ENCODE peak calls at places on chromosomes 16 and 17, in eight cellular contexts. F, N, U, T, S, J, C and B are unnamed samples.

GRCh38 chr17:67994827-67995567 is 1.3 kb downstream of the C17orf58 start:
- DNase-seq in F (peak), N (no peak), U (peak), T (peak), S (no peak), J (peak), C (peak), B (no peak)

GRCh38 chr17:33500141-33500540 is 207.0 kb upstream of the ASIC2 start:
- DNase-seq in F (no peak), N (no peak), U (no peak), T (no peak), S (no peak), J (no peak), C (no peak), B (no peak)

GRCh38 chr17:82289822-82290541 is 16.5 kb upstream of the CSNK1D start:
- DNase-seq in F (no peak), N (no peak), U (no peak), T (no peak), S (no peak), J (no peak), C (no peak), B (no peak)

GRCh38 chr16:72963921-72964320 is 84.0 kb downstream of the ZFHX3 start:
- DNase-seq in F (no peak), N (no peak), U (peak), T (no peak), S (no peak), J (no peak), C (no peak), B (no peak)

GRCh38 chr17:79251824-79252223 is 177.2 kb downstream of the ENGASE start:
- DNase-seq in F (no peak), N (no peak), U (no peak), T (no peak), S (no peak), J (no peak), C (no peak), B (no peak)

GRCh38 chr16:87076950-87077749 is 240.0 kb downstream of the C16orf95 start:
- DNase-seq in F (peak), N (no peak), U (peak), T (no peak), S (no peak), J (peak), C (peak), B (no peak)

GRCh38 chr17:79495665-79496064 is 115.2 kb downstream of the RBFOX3 start:
- DNase-seq in F (no peak), N (no peak), U (no peak), T (no peak), S (no peak), J (no peak), C (no peak), B (peak)

GRCh38 chr17:63675607-63676539 is 24.1 kb downstream of the LIMD2 start:
- DNase-seq in F (no peak), N (peak), U (peak), T (peak), S (peak), J (peak), C (peak), B (peak)

GRCh38 chr17:78868391-78868790 is 27.8 kb upstream of the USP36 start:
- DNase-seq in F (no peak), N (no peak), U (peak), T (no peak), S (no peak), J (no peak), C (no peak), B (no peak)

GRCh38 chr16:29028457-29029167 is 43.8 kb downstream of the LAT start:
- DNase-seq in F (no peak), N (no peak), U (no peak), T (no peak), S (no peak), J (no peak), C (no peak), B (no peak)

GRCh38 chr17:18026408-18026776 is 12.6 kb downstream of the ATPAF2 start:
- DNase-seq in F (no peak), N (no peak), U (peak), T (no peak), S (no peak), J (no peak), C (no peak), B (no peak)

GRCh38 chr17:27861979-27862378 is 31.2 kb downstream of the LYRM9 start:
- DNase-seq in F (no peak), N (no peak), U (no peak), T (no peak), S (no peak), J (peak), C (no peak), B (no peak)

GRCh38 chr16:10305912-10306311 is 79.9 kb upstream of the ATF7IP2 start:
- DNase-seq in F (no peak), N (no peak), U (no peak), T (no peak), S (no peak), J (no peak), C (no peak), B (no peak)

GRCh38 chr17:62628845-62629555 is 1.5 kb downstream of the MRC2 start:
- DNase-seq in F (peak), N (peak), U (peak), T (peak), S (no peak), J (no peak), C (no peak), B (no peak)

GRCh38 chr16:88306860-88307545 is 75.8 kb upstream of the ZNF469 start:
- DNase-seq in F (no peak), N (peak), U (peak), T (peak), S (no peak), J (no peak), C (no peak), B (no peak)

GRCh38 chr17:9409026-9409425 is 166.6 kb downstream of the STX8 start:
- DNase-seq in F (no peak), N (no peak), U (no peak), T (no peak), S (no peak), J (no peak), C (no peak), B (no peak)

GRCh38 chr17:18161226-18162094 is 22.2 kb upstream of the ALKBH5 start:
- DNase-seq in F (no peak), N (no peak), U (no peak), T (no peak), S (no peak), J (no peak), C (no peak), B (no peak)

GRCh38 chr16:5379948-5380347 is 282.4 kb upstream of the EEF2KMT start:
- DNase-seq in F (no peak), N (no peak), U (no peak), T (no peak), S (no peak), J (no peak), C (no peak), B (no peak)

GRCh38 chr16:88599092-88599733 is 29.0 kb downstream of the ZC3H18 start:
- DNase-seq in F (no peak), N (peak), U (no peak), T (peak), S (peak), J (no peak), C (peak), B (peak)

GRCh38 chr17:41635121-41636097 is 11.0 kb upstream of the KRT17 start:
- DNase-seq in F (no peak), N (no peak), U (no peak), T (peak), S (peak), J (no peak), C (peak), B (peak)

GRCh38 chr17:27651411-27652345 is 20.7 kb downstream of the LGALS9 start:
- DNase-seq in F (peak), N (peak), U (peak), T (peak), S (peak), J (peak), C (peak), B (no peak)

GRCh38 chr16:3542153-3542550 is 35.1 kb downstream of the NLRC3 start:
- DNase-seq in F (no peak), N (no peak), U (no peak), T (no peak), S (no peak), J (no peak), C (no peak), B (no peak)

GRCh38 chr17:71922439-71922838 is 198.4 kb upstream of the SOX9 start:
- DNase-seq in F (no peak), N (no peak), U (peak), T (no peak), S (no peak), J (no peak), C (no peak), B (no peak)

GRCh38 chr17:45357364-45357997 is 40.7 kb upstream of the MAP3K14 start:
- DNase-seq in F (no peak), N (no peak), U (no peak), T (no peak), S (no peak), J (no peak), C (no peak), B (no peak)

GRCh38 chr16:87628940-87629339 is 26.6 kb downstream of the JPH3 start:
- DNase-seq in F (no peak), N (no peak), U (no peak), T (no peak), S (no peak), J (peak), C (no peak), B (peak)

GRCh38 chr17:63542942-63543821 is 7.1 kb upstream of the DCAF7 start:
- DNase-seq in F (no peak), N (no peak), U (no peak), T (no peak), S (no peak), J (no peak), C (peak), B (peak)

GRCh38 chr16:11162571-11163268 is 93.3 kb downstream of the SOCS1 start:
- DNase-seq in F (no peak), N (no peak), U (no peak), T (no peak), S (no peak), J (no peak), C (no peak), B (peak)

GRCh38 chr16:50946606-50947005 is 204.5 kb downstream of the SALL1 start:
- DNase-seq in F (no peak), N (no peak), U (no peak), T (no peak), S (no peak), J (no peak), C (no peak), B (no peak)

GRCh38 chr17:7629939-7630571 is at the start of gene SHBG:
- DNase-seq in F (no peak), N (no peak), U (no peak), T (peak), S (no peak), J (no peak), C (no peak), B (no peak)

GRCh38 chr17:50765454-50766221 is 1.7 kb downstream of the ANKRD40CL start:
- DNase-seq in F (no peak), N (no peak), U (no peak), T (no peak), S (no peak), J (no peak), C (no peak), B (peak)

GRCh38 chr17:52032454-52032853 is 126.1 kb downstream of the CA10 start:
- DNase-seq in F (no peak), N (no peak), U (no peak), T (no peak), S (no peak), J (no peak), C (no peak), B (no peak)

GRCh38 chr17:29215717-29216116 is 30.9 kb upstream of the CRYBA1 start:
- DNase-seq in F (no peak), N (no peak), U (peak), T (no peak), S (no peak), J (no peak), C (peak), B (no peak)

GRCh38 chr17:59181481-59181880 is 25.9 kb downstream of the PRR11 start:
- DNase-seq in F (no peak), N (no peak), U (no peak), T (no peak), S (no peak), J (no peak), C (no peak), B (no peak)

GRCh38 chr17:41402161-41402560 is 4.8 kb upstream of the KRT31 start:
- DNase-seq in F (peak), N (no peak), U (no peak), T (no peak), S (no peak), J (no peak), C (no peak), B (no peak)

GRCh38 chr16:56815721-56816120 is 49.3 kb upstream of the SLC12A3 start:
- DNase-seq in F (no peak), N (no peak), U (no peak), T (no peak), S (no peak), J (no peak), C (peak), B (no peak)

GRCh38 chr17:5669191-5669590 is 84.9 kb upstream of the NLRP1 start:
- DNase-seq in F (no peak), N (no peak), U (no peak), T (no peak), S (no peak), J (no peak), C (no peak), B (no peak)

DNA sequence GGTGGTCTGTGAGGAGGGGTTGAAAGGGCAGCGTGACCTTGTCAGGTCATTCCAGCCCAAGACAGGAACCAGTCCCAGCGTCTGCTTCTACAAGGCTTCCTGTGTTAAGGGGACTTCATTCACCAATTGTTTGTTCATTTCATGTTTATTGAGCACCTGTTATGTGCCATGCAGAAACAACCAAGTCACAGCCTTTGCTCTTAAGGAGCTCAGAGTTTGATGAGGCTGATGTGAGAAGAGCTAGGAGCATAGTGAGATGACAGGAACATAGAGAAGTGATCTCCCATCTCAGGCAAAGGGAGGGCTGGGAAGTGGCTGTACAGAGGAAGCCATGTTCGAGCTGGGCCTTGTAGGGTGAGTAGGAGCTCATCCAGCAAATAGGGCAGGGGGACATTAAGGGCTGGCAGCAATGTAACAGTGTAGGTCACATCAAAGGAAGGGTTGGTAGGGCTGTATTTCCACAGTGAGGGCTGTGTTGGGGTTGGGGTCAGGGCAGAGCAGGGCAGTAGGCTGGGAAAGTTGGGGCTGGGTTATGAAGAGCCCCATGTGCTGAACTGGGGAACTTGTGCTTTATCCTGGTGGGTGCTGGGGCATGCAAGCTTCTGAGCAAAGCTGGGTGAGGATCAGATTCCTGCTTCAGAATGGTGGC is 79.8 kb downstream of the ARHGAP23 start:
- DNase-seq in F (no peak), N (peak), U (no peak), T (no peak), S (no peak), J (no peak), C (no peak), B (no peak)
- H3K27ac ChIP-seq in F (peak), N (no peak), U (no peak), T (no peak), S (peak), J (no peak), C (no peak), B (no peak)

GRCh38 chr16:619476-620100 is 11.2 kb upstream of the WFIKKN1 start:
- DNase-seq in F (no peak), N (no peak), U (no peak), T (no peak), S (no peak), J (no peak), C (no peak), B (peak)
- H3K27ac ChIP-seq in F (no peak), N (no peak), U (no peak), T (no peak), S (no peak), J (no peak), C (no peak), B (no peak)

GRCh38 chr16:81692571-81692970 is 86.5 kb upstream of the PLCG2 start:
- DNase-seq in F (no peak), N (no peak), U (no peak), T (no peak), S (no peak), J (no peak), C (no peak), B (no peak)

GRCh38 chr16:81694494-81695285 is 84.4 kb upstream of the PLCG2 start:
- DNase-seq in F (no peak), N (no peak), U (no peak), T (no peak), S (no peak), J (no peak), C (no peak), B (no peak)

GRCh38 chr16:81695431-81695890 is 83.6 kb upstream of the PLCG2 start:
- DNase-seq in F (no peak), N (no peak), U (no peak), T (no peak), S (no peak), J (no peak), C (no peak), B (no peak)

GRCh38 chr16:81693047-81693446 is 86.0 kb upstream of the PLCG2 start:
- DNase-seq in F (no peak), N (peak), U (peak), T (no peak), S (no peak), J (no peak), C (no peak), B (no peak)

GRCh38 chr16:81693467-81694303 is 85.4 kb upstream of the PLCG2 start:
- DNase-seq in F (no peak), N (no peak), U (peak), T (no peak), S (no peak), J (no peak), C (no peak), B (no peak)
- H3K27ac ChIP-seq in F (no peak), N (peak), U (peak), T (no peak), S (no peak), J (no peak), C (no peak), B (no peak)

DNA sequence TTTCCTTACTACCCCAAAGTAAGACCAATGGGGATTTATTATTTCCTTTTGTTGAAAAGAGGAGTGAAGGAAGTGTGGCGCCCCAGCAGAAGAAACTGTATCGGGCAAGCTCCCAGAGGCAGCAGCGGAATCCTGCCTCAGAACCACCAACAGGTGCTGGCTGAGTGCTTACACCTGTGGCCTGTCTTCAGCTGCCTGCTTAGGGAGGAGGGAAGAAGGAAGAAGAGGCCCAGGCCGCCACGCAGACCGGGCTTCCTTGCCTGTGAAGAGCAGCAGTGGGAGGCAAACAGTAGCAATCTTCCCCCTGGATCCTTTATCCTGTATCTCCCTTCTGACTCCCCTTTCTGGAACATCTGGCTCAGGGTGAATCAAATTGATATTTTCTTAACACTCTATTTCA is 134.7 kb downstream of the AATF start:
- DNase-seq in F (peak), N (no peak), U (peak), T (no peak), S (no peak), J (no peak), C (no peak), B (no peak)
- H3K27ac ChIP-seq in F (no peak), N (no peak), U (no peak), T (no peak), S (no peak), J (no peak), C (no peak), B (no peak)

DNA sequence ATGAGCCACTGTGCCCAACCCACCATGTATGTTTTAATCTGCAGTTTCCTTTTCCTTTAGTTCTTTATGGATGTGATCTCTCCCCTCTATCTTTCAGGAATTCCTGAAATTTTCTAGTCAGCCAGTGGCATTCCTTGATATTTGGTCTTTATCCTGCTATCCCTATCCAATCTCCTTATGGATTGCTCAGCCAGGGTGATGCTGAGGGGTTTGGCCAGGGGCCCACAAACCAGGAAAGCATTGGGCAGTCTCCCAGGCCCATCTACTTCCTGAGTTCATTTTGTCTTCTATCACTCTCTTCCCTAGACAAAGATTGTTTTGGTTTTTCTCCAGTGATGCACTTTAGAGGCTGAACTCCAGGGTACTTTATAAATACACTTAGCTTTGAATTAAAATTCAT is 115.9 kb downstream of the KATNIP start:
- DNase-seq in F (no peak), N (no peak), U (no peak), T (no peak), S (no peak), J (no peak), C (no peak), B (no peak)
- H3K27ac ChIP-seq in F (no peak), N (no peak), U (no peak), T (no peak), S (no peak), J (no peak), C (no peak), B (no peak)

DNA sequence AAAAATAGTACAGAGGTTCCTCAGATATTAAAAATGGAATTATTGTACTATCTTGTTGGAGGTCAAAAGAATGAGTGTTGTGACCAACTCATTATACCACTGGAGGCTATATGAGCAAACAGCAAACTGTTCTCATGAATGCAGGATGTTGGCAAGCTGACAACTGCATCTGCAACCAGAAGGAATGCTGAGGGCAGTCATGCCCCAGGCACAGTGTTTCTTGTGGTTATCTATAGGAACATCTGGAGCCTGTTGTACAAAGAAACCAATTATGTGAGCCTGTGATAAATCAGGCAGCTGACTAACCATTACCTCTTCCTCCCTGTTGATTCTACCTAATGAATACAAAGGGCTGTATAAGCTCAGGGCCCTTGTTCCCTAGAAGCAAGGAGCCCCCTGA is 2057.1 kb downstream of the TP53TG3F start:
- DNase-seq in F (no peak), N (no peak), U (no peak), T (no peak), S (no peak), J (no peak), C (no peak), B (no peak)
- H3K27ac ChIP-seq in F (no peak), N (no peak), U (no peak), T (no peak), S (no peak), J (no peak), C (no peak), B (no peak)